ENCODE peak calls at places on chromosome 20, in seven cellular contexts. Z, K, D, U, I, R and L are unnamed samples.

GRCh38 chr20:10731190-10731955 is 57.6 kb upstream of the JAG1 start:
- DNase-seq in I (no peak), K (no peak), D (no peak), U (no peak), Z (no peak), R (no peak), L (no peak)

GRCh38 chr20:57807418-57808265 is 97.8 kb upstream of the PMEPA1 start:
- DNase-seq in K (no peak), Z (no peak), I (no peak), D (peak; percentile 70), U (no peak), R (peak; percentile 54), L (no peak)

GRCh38 chr20:25025986-25026605 is 31.8 kb downstream of the ACSS1 start:
- DNase-seq in K (no peak), R (peak; percentile 30), I (peak; percentile 38), D (no peak), Z (no peak), U (peak; percentile 58), L (no peak)

GRCh38 chr20:33008336-33009213 is 1.1 kb downstream of the BPIFB2 start:
- DNase-seq in K (no peak), I (no peak), D (no peak), R (no peak), Z (no peak), U (no peak), L (no peak)

GRCh38 chr20:44683263-44684046 is 31.7 kb upstream of the CCN5 start:
- DNase-seq in U (no peak), Z (peak; percentile 47), I (peak; percentile 73), K (no peak), D (peak; percentile 73), R (no peak), L (peak; percentile 71)

GRCh38 chr20:59746155-59746554 is 141.8 kb downstream of the PHACTR3 start:
- DNase-seq in R (no peak), U (no peak), K (no peak), Z (no peak), D (no peak), I (no peak), L (no peak)

GRCh38 chr20:63498950-63499332 is at the start of gene EEF1A2:
- DNase-seq in R (peak; percentile 78), D (peak; percentile 83), Z (no peak), K (peak; percentile 76), U (peak; percentile 58), I (peak; percentile 72), L (peak; percentile 62)

GRCh38 chr20:58611236-58612020 is 39.7 kb upstream of the STX16 start:
- DNase-seq in R (no peak), K (no peak), Z (peak; percentile 68), D (no peak), U (no peak), I (no peak), L (no peak)

GRCh38 chr20:32028647-32029372 is 18.6 kb downstream of the CCM2L start:
- DNase-seq in D (peak; percentile 77), K (no peak), Z (no peak), R (no peak), U (no peak), I (no peak), L (no peak)

GRCh38 chr20:59385038-59385437 is 84.6 kb downstream of the EDN3 start:
- DNase-seq in I (no peak), U (no peak), R (no peak), Z (no peak), K (no peak), D (no peak), L (peak; percentile 13)

GRCh38 chr20:48295966-48296421 is 510.7 kb upstream of the SULF2 start:
- DNase-seq in I (no peak), U (no peak), R (peak; percentile 36), Z (no peak), K (no peak), D (peak; percentile 10), L (no peak)

GRCh38 chr20:10790013-10790412 is 116.2 kb upstream of the JAG1 start:
- DNase-seq in U (no peak), I (no peak), R (no peak), Z (no peak), D (no peak), K (no peak), L (no peak)

GRCh38 chr20:1807394-1807793 is 87.8 kb upstream of the SIRPA start:
- DNase-seq in I (no peak), U (no peak), K (no peak), R (no peak), D (no peak), Z (no peak), L (no peak)

GRCh38 chr20:1808101-1808500 is 87.1 kb upstream of the SIRPA start:
- DNase-seq in D (no peak), R (no peak), I (no peak), K (no peak), Z (no peak), U (no peak), L (no peak)

GRCh38 chr20:1809611-1810510 is 85.3 kb upstream of the SIRPA start:
- DNase-seq in R (no peak), U (no peak), D (no peak), I (no peak), Z (no peak), K (no peak), L (no peak)

GRCh38 chr20:1810572-1810925 is 84.7 kb upstream of the SIRPA start:
- DNase-seq in R (no peak), K (no peak), Z (no peak), U (no peak), I (no peak), D (no peak), L (no peak)

DNA sequence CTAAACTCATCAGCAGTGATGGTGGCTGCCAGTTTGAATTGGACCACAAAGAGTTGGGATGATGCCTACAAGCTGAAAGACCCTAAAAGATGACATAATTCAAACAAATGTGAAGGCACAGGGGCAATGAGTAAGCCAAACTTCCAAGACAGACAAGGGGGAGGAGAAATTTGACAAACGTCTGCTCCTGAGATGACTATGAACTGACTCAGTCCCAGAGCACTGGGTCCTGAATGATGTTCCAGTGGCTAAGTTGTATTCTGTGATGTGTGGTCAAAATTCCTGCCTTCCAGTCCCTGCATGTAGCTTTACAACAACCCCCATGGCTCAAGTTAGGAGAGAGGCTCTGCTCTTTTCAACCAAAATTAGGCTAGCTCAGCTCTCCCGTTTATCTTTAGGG is 86.1 kb upstream of the SIRPA start:
- DNase-seq in D (no peak), R (no peak), K (no peak), U (no peak), Z (no peak), I (no peak), L (no peak)
- H3K4me3 ChIP-seq in D (no peak overlapping the region), R (no peak overlapping the region), K (no peak overlapping the region), U (no peak overlapping the region), Z (no peak overlapping the region), I (no peak overlapping the region), L (no peak overlapping the region)

DNA sequence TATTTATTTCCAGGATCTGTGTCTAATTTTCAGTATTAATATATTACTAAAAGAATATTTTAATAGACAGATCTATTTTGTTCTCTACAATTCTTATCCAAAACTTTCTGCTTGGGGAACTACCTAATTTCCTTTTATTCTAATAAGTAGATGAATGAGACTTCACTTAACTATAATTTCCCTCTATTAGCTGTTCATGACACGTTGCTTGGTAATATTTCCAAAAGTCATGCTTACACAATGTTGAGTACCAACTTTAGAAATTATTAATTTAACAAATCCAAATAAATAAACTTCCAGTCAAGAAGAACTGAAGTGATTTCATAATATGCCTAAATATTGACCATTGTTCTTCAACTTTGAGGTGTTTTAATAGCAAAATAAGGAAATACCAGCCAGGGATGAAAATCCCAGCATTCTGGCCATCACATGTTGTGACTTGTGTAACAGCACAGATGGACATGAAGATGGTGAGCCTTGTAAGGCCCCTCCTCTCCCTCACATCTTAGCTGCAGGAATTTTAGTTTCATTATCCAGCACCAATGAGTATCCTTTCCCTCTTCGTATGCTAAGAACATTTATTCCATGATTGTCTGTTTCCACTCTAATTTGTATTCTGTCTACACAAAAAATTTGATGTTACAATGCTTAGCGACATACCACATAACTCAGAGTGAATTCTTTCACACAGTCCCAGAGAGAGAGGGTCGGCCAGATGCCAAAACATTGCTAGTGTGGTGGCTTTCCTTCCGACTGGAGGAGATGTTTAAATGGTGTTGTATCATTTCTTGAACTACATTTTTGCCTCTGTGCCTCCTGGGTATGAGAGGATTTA is 137.5 kb downstream of the FOXA2 start:
- DNase-seq in R (no peak), K (peak; percentile 28), Z (no peak), I (no peak), U (no peak), D (no peak), L (no peak)
- H3K27ac ChIP-seq in R (no peak overlapping the region), K (no peak overlapping the region), Z (no peak overlapping the region), I (peak overlapping the region; percentile 1), U (no peak overlapping the region), D (no peak overlapping the region), L (no peak overlapping the region)

GRCh38 chr20:38158701-38159325 is 6.3 kb downstream of the TGM2 start:
- DNase-seq in R (peak; percentile 80), U (no peak), D (peak; percentile 31), K (no peak), I (no peak), Z (no peak), L (no peak)

GRCh38 chr20:38156280-38156679 is 8.8 kb downstream of the TGM2 start:
- DNase-seq in D (no peak), K (no peak), I (no peak), U (no peak), Z (no peak), R (no peak), L (no peak)

GRCh38 chr20:38156888-38157634 is 8.0 kb downstream of the TGM2 start:
- DNase-seq in R (peak; percentile 90), U (peak; percentile 90), I (no peak), Z (peak; percentile 14), K (peak; percentile 55), D (no peak), L (no peak)

GRCh38 chr20:38159539-38159938 is 5.5 kb downstream of the TGM2 start:
- DNase-seq in D (no peak), K (no peak), U (no peak), I (no peak), Z (no peak), R (no peak), L (no peak)

DNA sequence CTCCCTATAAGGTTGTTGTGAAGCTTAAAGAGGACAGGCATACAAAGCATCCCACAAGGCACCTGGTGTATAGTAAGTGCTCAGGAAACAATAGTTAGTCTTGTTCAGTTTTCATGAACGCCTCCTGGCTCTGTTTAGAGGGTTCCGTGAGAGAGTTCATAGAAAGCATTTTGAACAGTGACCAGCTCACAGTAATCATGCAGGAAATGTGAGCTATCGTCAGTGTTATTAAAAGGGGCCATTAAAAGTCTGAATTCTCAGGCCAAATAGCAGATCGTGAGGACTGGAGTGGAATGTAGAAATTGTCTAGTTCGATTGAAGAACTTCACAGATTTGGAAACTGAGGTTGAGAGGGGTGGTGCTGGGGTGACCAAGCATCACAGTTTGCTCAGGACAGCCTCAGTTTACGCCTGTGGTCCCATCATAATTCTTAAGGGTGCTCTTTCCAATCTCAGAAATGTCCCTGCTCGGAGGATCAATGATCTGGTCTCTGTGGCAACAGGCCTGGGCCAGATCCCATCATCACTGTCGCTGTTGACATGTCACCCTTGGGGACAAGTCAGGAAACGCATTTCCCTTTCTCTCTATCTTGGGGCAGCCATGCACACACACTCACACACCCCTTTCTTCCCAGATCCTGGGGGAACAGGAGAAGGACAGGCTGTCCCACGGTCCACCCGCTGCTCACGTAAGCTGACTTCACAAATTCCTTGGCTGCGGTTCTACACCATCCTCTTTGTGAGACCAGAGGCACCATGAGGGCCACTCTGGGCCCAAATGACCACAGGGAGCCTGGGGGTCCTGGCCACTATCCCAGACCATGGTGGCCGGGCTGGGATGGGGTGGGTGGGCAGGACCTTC is 7.2 kb downstream of the TGM2 start:
- DNase-seq in R (peak; percentile 74), D (no peak), I (no peak), K (no peak), U (no peak), Z (no peak), L (no peak)
- H3K4me1 ChIP-seq in R (peaks cover 76% of the 10 kb centered on the region), D (peaks cover 27% of the 10 kb centered on the region), I (no peaks in the 10 kb centered on the region), K (peaks cover 15% of the 10 kb centered on the region), U (peaks cover 32% of the 10 kb centered on the region), Z (peaks cover 2% of the 10 kb centered on the region), L (no peaks in the 10 kb centered on the region)

GRCh38 chr20:20368414-20369352 is 779 bp downstream of the INSM1 start:
- DNase-seq in K (no peak), D (peak; percentile 35), R (no peak), U (no peak), I (peak; percentile 61), Z (no peak), L (no peak)
- H3K4me3 ChIP-seq in K (peak overlapping the region; percentile 61), D (peak overlapping the region; percentile 30), R (peak overlapping the region; percentile 37), U (peak overlapping the region; percentile 40), I (no peak overlapping the region), Z (peak overlapping the region; percentile 8), L (no peak overlapping the region)